ENCODE peak calls at places on chromosomes 11 and 22, in seven cellular contexts. G, C, W, R, X, E and Q are unnamed samples.

GRCh38 chr11:117071344-117071787 is 26.9 kb downstream of the SIK3 start:
- DNase-seq in R (peak; percentile 90), G (no peak), C (no peak), W (no peak), X (peak; percentile 24), E (no peak), Q (no peak)

GRCh38 chr11:66106786-66107599 is 36.9 kb downstream of the PACS1 start:
- DNase-seq in G (no peak), W (no peak), X (peak; percentile 23), E (no peak), C (no peak), R (peak; percentile 62), Q (no peak)

GRCh38 chr11:923691-924405 is 1.8 kb upstream of the AP2A2 start:
- DNase-seq in W (no peak), G (no peak), R (no peak), C (no peak), X (no peak), E (no peak), Q (no peak)

GRCh38 chr22:39148727-39149535 is 3.5 kb downstream of the CBX7 start:
- DNase-seq in R (no peak), X (peak; percentile 83), E (peak; percentile 56), W (no peak), C (peak; percentile 82), G (peak; percentile 44), Q (peak; percentile 71)

GRCh38 chr11:31772412-31772811 is 38.7 kb downstream of the PAX6 start:
- DNase-seq in R (no peak), G (no peak), X (no peak), C (no peak), E (no peak), W (no peak), Q (no peak)

GRCh38 chr22:48224332-48224731 is 1461.9 kb downstream of the TBC1D22A start:
- DNase-seq in R (no peak), W (no peak), X (no peak), E (no peak), C (no peak), G (no peak), Q (no peak)

GRCh38 chr11:115759622-115760527 is 255.7 kb upstream of the CADM1 start:
- DNase-seq in R (no peak), G (peak; percentile 61), E (peak; percentile 73), C (no peak), X (peak; percentile 71), W (no peak), Q (no peak)

GRCh38 chr11:65419773-65420481 is 2.7 kb upstream of the NEAT1 start:
- DNase-seq in W (peak; percentile 77), E (peak; percentile 65), X (peak; percentile 79), R (peak; percentile 91), G (peak; percentile 46), C (peak; percentile 95), Q (peak; percentile 75)

GRCh38 chr11:113528982-113529381 is 53.8 kb upstream of the DRD2 start:
- DNase-seq in X (no peak), C (no peak), E (no peak), W (no peak), R (no peak), G (no peak), Q (no peak)

DNA sequence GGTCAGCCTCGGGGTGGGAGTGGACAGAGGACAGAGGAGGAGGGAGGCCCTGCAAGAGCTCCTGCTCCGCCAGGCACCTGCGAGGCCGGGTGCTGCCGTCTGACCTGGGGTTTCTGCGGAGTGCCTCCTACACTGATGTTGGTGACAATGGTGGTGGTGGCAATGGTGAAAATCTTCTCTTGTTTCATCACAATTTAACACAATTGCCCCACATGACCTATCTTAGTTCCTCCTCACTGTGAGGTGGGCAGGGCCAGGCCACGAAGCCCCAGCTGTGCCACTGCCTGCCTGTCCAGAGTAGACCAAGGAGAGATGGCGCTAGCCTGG is 10.0 kb downstream of the CSF2RB start:
- DNase-seq in X (no peak), C (no peak), G (no peak), W (no peak), E (no peak), R (no peak), Q (no peak)
- TF ChIP-seq EZH2phosphoT487 in X (no peak), C (no peak), G (no peak), W (no peak), E (no peak), R (no peak), Q (no peak)

GRCh38 chr11:118851970-118852369 is 31.7 kb upstream of the CXCR5 start:
- DNase-seq in C (peak; percentile 78), G (no peak), E (no peak), X (no peak), W (no peak), R (no peak), Q (peak; percentile 86)
- H3K4me1 ChIP-seq in C (peaks cover 15% of the 10 kb centered on the region), G (no peaks in the 10 kb centered on the region), E (no peaks in the 10 kb centered on the region), X (no peaks in the 10 kb centered on the region), W (no peaks in the 10 kb centered on the region), R (no peaks in the 10 kb centered on the region), Q (peaks cover 56% of the 10 kb centered on the region)

GRCh38 chr22:24323233-24323632 is 52.6 kb downstream of the SPECC1L start:
- DNase-seq in G (peak; percentile 67), E (no peak), C (no peak), X (no peak), R (no peak), W (no peak), Q (no peak)
- TF ChIP-seq EZH2phosphoT487 in G (no peak), E (no peak), C (no peak), X (no peak), R (no peak), W (no peak), Q (no peak)

GRCh38 chr22:38077595-38077994 is 6.4 kb downstream of the SLC16A8 start:
- DNase-seq in G (no peak), W (no peak), X (no peak), C (no peak), E (no peak), R (no peak), Q (no peak)

GRCh38 chr22:38075105-38075825 is 8.7 kb downstream of the SLC16A8 start:
- DNase-seq in G (no peak), W (no peak), X (no peak), R (no peak), C (no peak), E (no peak), Q (no peak)

GRCh38 chr22:38075961-38076360 is 8.0 kb downstream of the SLC16A8 start:
- DNase-seq in R (no peak), G (no peak), X (no peak), E (no peak), W (no peak), C (no peak), Q (no peak)

GRCh38 chr22:38078046-38078840 is 5.7 kb downstream of the SLC16A8 start:
- DNase-seq in W (no peak), X (no peak), G (peak; percentile 1), E (no peak), R (no peak), C (no peak), Q (no peak)

DNA sequence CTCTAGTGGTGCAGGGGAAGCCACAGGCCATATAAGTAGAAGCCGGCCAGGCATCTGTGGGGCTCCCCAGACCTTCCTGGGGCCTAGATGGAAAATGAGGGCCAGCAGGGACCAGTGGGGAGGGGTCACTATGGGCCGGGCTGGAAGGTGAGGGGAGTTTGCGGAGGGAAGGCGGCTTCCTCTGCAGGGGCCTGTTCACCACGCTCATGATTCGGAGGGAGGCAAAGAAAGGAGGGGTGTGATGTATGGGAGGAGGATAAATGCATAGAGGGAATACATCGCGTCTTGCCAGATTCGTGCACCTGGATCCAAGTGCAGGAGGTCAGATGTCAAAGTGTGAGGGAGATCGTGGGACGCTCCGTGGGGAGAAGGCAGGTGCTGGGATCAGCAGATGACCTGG is 6.9 kb downstream of the SLC16A8 start:
- DNase-seq in R (no peak), W (no peak), G (no peak), E (no peak), C (no peak), X (no peak), Q (no peak)
- H3K4me1 ChIP-seq in R (no peaks in the 10 kb centered on the region), W (no peaks in the 10 kb centered on the region), G (no peaks in the 10 kb centered on the region), E (peaks cover 10% of the 10 kb centered on the region), C (no peaks in the 10 kb centered on the region), X (peaks cover 8% of the 10 kb centered on the region), Q (no peaks in the 10 kb centered on the region)

GRCh38 chr11:2095198-2095520 is 44.0 kb downstream of the IGF2 start:
- DNase-seq in C (no peak), W (no peak), E (no peak), G (no peak), X (no peak), R (no peak), Q (no peak)
- TF ChIP-seq EZH2phosphoT487 in C (no peak), W (no peak), E (no peak), G (no peak), X (no peak), R (no peak), Q (no peak)

DNA sequence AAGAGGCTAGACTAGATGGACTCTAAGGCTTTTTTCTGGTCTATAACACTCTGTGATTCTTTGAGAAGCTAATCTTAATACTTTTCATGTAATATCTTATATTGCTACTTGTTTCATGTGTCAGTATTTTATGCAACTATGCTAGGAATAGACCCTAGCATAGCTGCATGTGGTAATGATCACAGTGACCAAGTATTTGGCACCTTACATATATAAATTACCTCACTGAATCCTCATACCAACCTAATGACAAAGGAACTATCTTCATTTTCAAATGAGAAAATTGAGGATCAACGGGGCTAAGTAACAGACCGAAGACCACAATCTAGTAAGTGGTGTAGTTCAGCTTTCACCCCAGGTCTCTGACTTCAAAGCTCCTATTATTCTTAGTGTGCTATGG is 327.3 kb upstream of the PITPNB start:
- DNase-seq in C (no peak), G (no peak), E (no peak), W (no peak), R (no peak), X (no peak), Q (no peak)
- H3K4me1 ChIP-seq in C (no peaks in the 10 kb centered on the region), G (peaks cover 34% of the 10 kb centered on the region), E (peaks cover 31% of the 10 kb centered on the region), W (no peaks in the 10 kb centered on the region), R (no peaks in the 10 kb centered on the region), X (peaks cover 15% of the 10 kb centered on the region), Q (no peaks in the 10 kb centered on the region)

GRCh38 chr11:104118105-104118762 is 45.7 kb downstream of the PDGFD start:
- DNase-seq in W (no peak), R (no peak), E (no peak), C (no peak), G (no peak), X (no peak), Q (peak; percentile 2)

GRCh38 chr11:104126464-104126863 is 37.5 kb downstream of the PDGFD start:
- DNase-seq in E (no peak), G (no peak), C (no peak), X (no peak), R (no peak), W (no peak), Q (no peak)

GRCh38 chr11:104124979-104125378 is 39.0 kb downstream of the PDGFD start:
- DNase-seq in C (no peak), G (no peak), W (no peak), X (no peak), R (no peak), E (no peak), Q (no peak)

GRCh38 chr11:104120493-104121200 is 43.3 kb downstream of the PDGFD start:
- DNase-seq in X (no peak), G (no peak), C (no peak), R (no peak), E (peak; percentile 9), W (no peak), Q (peak; percentile 2)

GRCh38 chr11:104122008-104122635 is 41.8 kb downstream of the PDGFD start:
- DNase-seq in C (no peak), R (no peak), G (no peak), W (no peak), X (no peak), E (no peak), Q (no peak)
- TF ChIP-seq EZH2phosphoT487 in C (no peak), R (no peak), G (no peak), W (no peak), X (no peak), E (no peak), Q (no peak)